ENCODE peak calls at places on chromosomes 3 and 15, in seven cellular contexts. One of them, this sample, is unnamed.

GRCh38 chr3:10707089-10707983 is 108.7 kb upstream of the SLC6A11 start:
- DNase-seq in K562: no peak
- DNase-seq in HCT116: no peak
- DNase-seq in GM12878: no peak
- DNase-seq in HepG2: no peak
- DNase-seq in WTC11: peak; percentile 38
- DNase-seq in H1: no peak
- DNase-seq in this sample: peak; percentile 38

GRCh38 chr3:155948476-155948875 is 78.0 kb downstream of the GMPS start:
- DNase-seq in K562: no peak
- DNase-seq in HCT116: no peak
- DNase-seq in HepG2: no peak
- DNase-seq in H1: no peak
- DNase-seq in GM12878: no peak
- DNase-seq in WTC11: no peak
- DNase-seq in this sample: no peak

GRCh38 chr3:123330441-123330991 is 118.4 kb downstream of the ADCY5 start:
- DNase-seq in HepG2: no peak
- DNase-seq in WTC11: no peak
- DNase-seq in HCT116: no peak
- DNase-seq in H1: no peak
- DNase-seq in K562: no peak
- DNase-seq in GM12878: no peak
- DNase-seq in this sample: no peak

GRCh38 chr15:31474059-31474868 is 147.6 kb downstream of the KLF13 start:
- DNase-seq in K562: no peak
- DNase-seq in HCT116: no peak
- DNase-seq in H1: no peak
- DNase-seq in WTC11: no peak
- DNase-seq in GM12878: no peak
- DNase-seq in HepG2: no peak
- DNase-seq in this sample: no peak

GRCh38 chr15:77858677-77859490 is 218.6 kb downstream of the TBC1D2B start:
- DNase-seq in H1: no peak
- DNase-seq in GM12878: no peak
- DNase-seq in HepG2: no peak
- DNase-seq in WTC11: no peak
- DNase-seq in K562: peak; percentile 30
- DNase-seq in HCT116: no peak
- DNase-seq in this sample: no peak

GRCh38 chr15:38652183-38652794 is 87.7 kb upstream of the RASGRP1 start:
- DNase-seq in HCT116: no peak
- DNase-seq in K562: no peak
- DNase-seq in H1: no peak
- DNase-seq in GM12878: no peak
- DNase-seq in WTC11: no peak
- DNase-seq in HepG2: no peak
- DNase-seq in this sample: no peak

GRCh38 chr3:188861847-188862740 is 309.7 kb upstream of the TPRG1 start:
- DNase-seq in H1: no peak
- DNase-seq in HCT116: no peak
- DNase-seq in K562: no peak
- DNase-seq in GM12878: no peak
- DNase-seq in HepG2: no peak
- DNase-seq in WTC11: no peak
- DNase-seq in this sample: no peak

GRCh38 chr3:86990171-86990733 is 697 bp downstream of the VGLL3 start:
- DNase-seq in WTC11: peak; percentile 69
- DNase-seq in K562: no peak
- DNase-seq in HepG2: no peak
- DNase-seq in HCT116: no peak
- DNase-seq in H1: peak; percentile 13
- DNase-seq in GM12878: no peak
- DNase-seq in this sample: peak; percentile 26

GRCh38 chr15:27671794-27672438 is 427.2 kb downstream of the OCA2 start:
- DNase-seq in WTC11: no peak
- DNase-seq in HepG2: no peak
- DNase-seq in K562: no peak
- DNase-seq in H1: no peak
- DNase-seq in HCT116: no peak
- DNase-seq in GM12878: no peak
- DNase-seq in this sample: no peak

GRCh38 chr3:177201707-177202397 is 4.6 kb upstream of the TBL1XR1 start:
- DNase-seq in K562: no peak
- DNase-seq in GM12878: peak; percentile 89
- DNase-seq in HepG2: no peak
- DNase-seq in WTC11: no peak
- DNase-seq in HCT116: no peak
- DNase-seq in H1: no peak
- DNase-seq in this sample: no peak

GRCh38 chr3:141104151-141104741 is 53.1 kb downstream of the SPSB4 start:
- DNase-seq in WTC11: no peak
- DNase-seq in K562: no peak
- DNase-seq in HepG2: no peak
- DNase-seq in GM12878: no peak
- DNase-seq in H1: no peak
- DNase-seq in HCT116: no peak
- DNase-seq in this sample: no peak

GRCh38 chr3:71241981-71242552 is 341.5 kb downstream of the FOXP1 start:
- DNase-seq in GM12878: no peak
- DNase-seq in K562: no peak
- DNase-seq in HCT116: no peak
- DNase-seq in WTC11: no peak
- DNase-seq in HepG2: no peak
- DNase-seq in H1: no peak
- DNase-seq in this sample: no peak

GRCh38 chr3:31165399-31165860 is 271.0 kb upstream of the GADL1 start:
- DNase-seq in H1: no peak
- DNase-seq in HCT116: no peak
- DNase-seq in GM12878: no peak
- DNase-seq in K562: no peak
- DNase-seq in WTC11: no peak
- DNase-seq in HepG2: no peak
- DNase-seq in this sample: peak; percentile 20

GRCh38 chr3:43455233-43455632 is 166.6 kb downstream of the ANO10 start:
- DNase-seq in K562: no peak
- DNase-seq in HCT116: peak; percentile 82
- DNase-seq in GM12878: no peak
- DNase-seq in H1: no peak
- DNase-seq in WTC11: no peak
- DNase-seq in HepG2: peak; percentile 52
- DNase-seq in this sample: no peak

GRCh38 chr3:87761795-87762194 is 297.0 kb downstream of the CGGBP1 start:
- DNase-seq in WTC11: no peak
- DNase-seq in HCT116: no peak
- DNase-seq in GM12878: no peak
- DNase-seq in HepG2: no peak
- DNase-seq in H1: no peak
- DNase-seq in K562: no peak
- DNase-seq in this sample: no peak

GRCh38 chr3:61564405-61565059 is 3.2 kb downstream of the PTPRG start:
- DNase-seq in H1: no peak
- DNase-seq in GM12878: no peak
- DNase-seq in K562: peak; percentile 7
- DNase-seq in HepG2: no peak
- DNase-seq in HCT116: no peak
- DNase-seq in WTC11: peak; percentile 92
- DNase-seq in this sample: no peak

GRCh38 chr3:7242303-7242635 is 381.4 kb downstream of the GRM7 start:
- DNase-seq in K562: no peak
- DNase-seq in H1: no peak
- DNase-seq in HCT116: no peak
- DNase-seq in HepG2: no peak
- DNase-seq in WTC11: no peak
- DNase-seq in GM12878: no peak
- DNase-seq in this sample: no peak

GRCh38 chr15:80572337-80572736 is 122.8 kb upstream of the ABHD17C start:
- DNase-seq in WTC11: no peak
- DNase-seq in H1: no peak
- DNase-seq in GM12878: no peak
- DNase-seq in HepG2: no peak
- DNase-seq in K562: no peak
- DNase-seq in HCT116: no peak
- DNase-seq in this sample: no peak

GRCh38 chr3:18124501-18124900 is 300.6 kb downstream of the SATB1 start:
- DNase-seq in K562: no peak
- DNase-seq in H1: no peak
- DNase-seq in WTC11: no peak
- DNase-seq in GM12878: no peak
- DNase-seq in HepG2: no peak
- DNase-seq in HCT116: peak; percentile 26
- DNase-seq in this sample: no peak

GRCh38 chr3:63343674-63344073 is 65.6 kb downstream of the SYNPR start:
- DNase-seq in K562: peak; percentile 9
- DNase-seq in GM12878: peak; percentile 4
- DNase-seq in HepG2: peak; percentile 39
- DNase-seq in WTC11: peak; percentile 50
- DNase-seq in HCT116: peak; percentile 18
- DNase-seq in H1: peak; percentile 60
- DNase-seq in this sample: peak; percentile 35
- TF ChIP-seq SP1 in K562: no peak
- TF ChIP-seq SP1 in GM12878: no peak
- TF ChIP-seq SP1 in HepG2: no peak
- TF ChIP-seq SP1 in WTC11: no peak
- TF ChIP-seq SP1 in HCT116: no peak
- TF ChIP-seq SP1 in H1: no peak
- TF ChIP-seq SP1 in this sample: no peak

GRCh38 chr15:68220967-68221366 is 8.6 kb downstream of the CLN6 start:
- DNase-seq in HCT116: no peak
- DNase-seq in K562: peak; percentile 18
- DNase-seq in H1: no peak
- DNase-seq in HepG2: no peak
- DNase-seq in WTC11: no peak
- DNase-seq in GM12878: no peak
- DNase-seq in this sample: no peak

GRCh38 chr15:68224546-68225250 is 4.8 kb downstream of the CLN6 start:
- DNase-seq in HCT116: no peak
- DNase-seq in H1: no peak
- DNase-seq in HepG2: no peak
- DNase-seq in K562: peak; percentile 5
- DNase-seq in GM12878: peak; percentile 72
- DNase-seq in WTC11: no peak
- DNase-seq in this sample: peak; percentile 4

GRCh38 chr15:68223171-68223570 is 6.4 kb downstream of the CLN6 start:
- DNase-seq in HCT116: no peak
- DNase-seq in WTC11: no peak
- DNase-seq in HepG2: no peak
- DNase-seq in K562: peak; percentile 5
- DNase-seq in H1: no peak
- DNase-seq in GM12878: no peak
- DNase-seq in this sample: peak; percentile 2

GRCh38 chr15:68220489-68220888 is 9.0 kb downstream of the CLN6 start:
- DNase-seq in HepG2: no peak
- DNase-seq in K562: no peak
- DNase-seq in GM12878: no peak
- DNase-seq in H1: no peak
- DNase-seq in WTC11: no peak
- DNase-seq in HCT116: no peak
- DNase-seq in this sample: no peak

GRCh38 chr15:68224108-68224507 is 5.4 kb downstream of the CLN6 start:
- DNase-seq in K562: no peak
- DNase-seq in HCT116: no peak
- DNase-seq in WTC11: no peak
- DNase-seq in H1: no peak
- DNase-seq in HepG2: no peak
- DNase-seq in GM12878: no peak
- DNase-seq in this sample: no peak
- TF ChIP-seq SP1 in K562: no peak
- TF ChIP-seq SP1 in HCT116: no peak
- TF ChIP-seq SP1 in WTC11: no peak
- TF ChIP-seq SP1 in H1: no peak
- TF ChIP-seq SP1 in HepG2: no peak
- TF ChIP-seq SP1 in GM12878: no peak
- TF ChIP-seq SP1 in this sample: no peak

GRCh38 chr15:85614059-85614458 is 180.7 kb downstream of the KLHL25 start:
- DNase-seq in H1: no peak
- DNase-seq in WTC11: no peak
- DNase-seq in K562: no peak
- DNase-seq in HepG2: no peak
- DNase-seq in GM12878: no peak
- DNase-seq in HCT116: no peak
- DNase-seq in this sample: no peak

GRCh38 chr15:85620321-85621044 is 174.2 kb downstream of the KLHL25 start:
- DNase-seq in HCT116: no peak
- DNase-seq in H1: no peak
- DNase-seq in K562: no peak
- DNase-seq in WTC11: no peak
- DNase-seq in GM12878: no peak
- DNase-seq in HepG2: no peak
- DNase-seq in this sample: no peak

GRCh38 chr15:85615930-85616329 is 178.8 kb downstream of the KLHL25 start:
- DNase-seq in H1: no peak
- DNase-seq in GM12878: no peak
- DNase-seq in HCT116: peak; percentile 6
- DNase-seq in HepG2: peak; percentile 43
- DNase-seq in WTC11: peak; percentile 20
- DNase-seq in K562: no peak
- DNase-seq in this sample: peak; percentile 49

GRCh38 chr15:85618956-85619491 is 175.7 kb downstream of the KLHL25 start:
- DNase-seq in HCT116: no peak
- DNase-seq in GM12878: no peak
- DNase-seq in HepG2: no peak
- DNase-seq in K562: no peak
- DNase-seq in H1: no peak
- DNase-seq in WTC11: peak; percentile 20
- DNase-seq in this sample: no peak

DNA sequence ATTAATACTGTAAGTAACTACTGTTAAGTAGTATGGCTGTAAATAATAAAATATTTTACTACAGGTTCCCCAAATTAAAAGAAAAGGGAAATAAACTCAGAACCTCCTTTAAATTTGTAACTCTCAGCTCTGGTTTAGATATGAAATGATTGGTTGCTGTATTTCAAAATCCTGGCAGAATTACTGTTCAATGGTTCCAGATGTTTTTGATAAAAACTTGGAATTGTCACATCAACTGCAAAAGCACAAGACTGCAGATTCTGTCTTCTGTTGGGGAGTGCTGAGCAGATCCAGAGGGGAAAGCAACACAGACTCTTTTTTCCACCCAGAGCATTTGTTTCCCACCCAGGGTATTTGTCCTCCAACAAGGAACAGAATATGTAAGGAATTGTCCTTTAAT is 178.2 kb downstream of the KLHL25 start:
- DNase-seq in GM12878: no peak
- DNase-seq in K562: no peak
- DNase-seq in WTC11: no peak
- DNase-seq in HepG2: no peak
- DNase-seq in H1: no peak
- DNase-seq in HCT116: no peak
- DNase-seq in this sample: no peak
- TF ChIP-seq SP1 in GM12878: no peak
- TF ChIP-seq SP1 in K562: no peak
- TF ChIP-seq SP1 in WTC11: no peak
- TF ChIP-seq SP1 in HepG2: no peak
- TF ChIP-seq SP1 in H1: no peak
- TF ChIP-seq SP1 in HCT116: no peak
- TF ChIP-seq SP1 in this sample: no peak

DNA sequence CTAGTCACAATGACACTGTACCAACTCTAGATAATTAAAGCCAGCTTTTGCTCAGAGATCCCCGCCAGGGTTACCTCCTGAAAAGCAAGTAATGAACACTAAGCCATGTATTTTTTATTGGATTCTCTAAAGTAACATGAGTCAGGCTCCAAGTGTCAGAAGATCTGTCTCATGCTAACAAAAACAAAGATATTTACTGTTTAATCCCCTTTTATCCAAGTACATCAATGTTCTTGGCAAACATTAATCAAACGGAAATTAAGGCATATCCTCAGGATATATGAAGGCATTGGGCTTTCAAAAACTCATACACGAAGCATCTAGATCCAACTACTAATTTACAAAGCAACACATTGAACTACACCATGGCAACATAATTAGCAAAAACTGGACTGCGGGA is 37.2 kb downstream of the MYO5A start:
- DNase-seq in K562: no peak
- DNase-seq in H1: no peak
- DNase-seq in HepG2: no peak
- DNase-seq in HCT116: no peak
- DNase-seq in GM12878: no peak
- DNase-seq in WTC11: no peak
- DNase-seq in this sample: no peak
- TF ChIP-seq SP1 in K562: no peak
- TF ChIP-seq SP1 in H1: no peak
- TF ChIP-seq SP1 in HepG2: no peak
- TF ChIP-seq SP1 in HCT116: no peak
- TF ChIP-seq SP1 in GM12878: no peak
- TF ChIP-seq SP1 in WTC11: no peak
- TF ChIP-seq SP1 in this sample: no peak

This sample was measured in HEK293T.